ENCODE peak calls at places on chromosomes 7 and 10, in nine cellular contexts. D is nucleus accumbens; E is T-helper 1 cell; P is hippocampal formation; H is EL; G is foreskin fibroblast; B is Karpas-422; T is activated CD8-positive, alpha-beta memory T cell treated with anti-CD3 and anti-CD28 coated beads, Interleukin-2, amount 50 U/mL, for 48 hours; A is A172. L is an unnamed sample.
A peak's percentile ranks its signal among the peaks of the same experiment; 100 is the strongest.

GRCh38 chr7:47792521-47793121 is 155.6 kb downstream of the PKD1L1 start:
- DNase-seq in B (peak; percentile 86), P (peak; percentile 21), D (no peak), T (no peak), A (peak; percentile 50), H (peak; percentile 53), G (no peak), E (no peak), L (no peak)

GRCh38 chr7:44161371-44161770 is 20.2 kb upstream of the MYL7 start:
- DNase-seq in D (no peak), G (no peak), T (peak; percentile 36), B (no peak), A (no peak), H (no peak), E (no peak), P (no peak), L (no peak)

GRCh38 chr10:48608279-48608681 is 3.4 kb upstream of the ARHGAP22 start:
- DNase-seq in T (peak; percentile 55), B (peak; percentile 90), E (no peak), P (no peak), D (no peak), H (peak; percentile 46), G (peak; percentile 39), A (peak; percentile 64), L (no peak)

GRCh38 chr10:119817991-119818888 is 54.4 kb downstream of the MCMBP start:
- DNase-seq in H (peak; percentile 6), B (no peak), G (peak; percentile 30), E (no peak), A (no peak), D (peak; percentile 59), T (no peak), P (no peak), L (no peak)

GRCh38 chr10:77784856-77785255 is 141.7 kb downstream of the DLG5 start:
- DNase-seq in E (no peak), B (no peak), A (no peak), H (peak; percentile 80), G (peak; percentile 88), T (no peak), D (no peak), P (no peak), L (peak; percentile 17)

GRCh38 chr10:122468923-122469781 is 7.8 kb downstream of the HTRA1 start:
- DNase-seq in H (peak; percentile 97), B (no peak), A (peak; percentile 92), E (no peak), G (peak; percentile 96), P (no peak), D (no peak), T (peak; percentile 29), L (peak; percentile 99)

GRCh38 chr10:22620140-22620857 is 94.1 kb downstream of the PIP4K2A start:
- DNase-seq in H (peak; percentile 98), E (no peak), B (no peak), P (peak; percentile 57), A (peak; percentile 98), T (no peak), G (peak; percentile 97), D (peak; percentile 77), L (peak; percentile 93)

GRCh38 chr7:100894860-100895700 is 608 bp downstream of the ACHE start:
- DNase-seq in G (no peak), H (peak; percentile 20), T (peak; percentile 88), D (no peak), P (no peak), E (no peak), B (peak; percentile 82), A (no peak), L (no peak)

GRCh38 chr10:131344747-131345146 is 33.2 kb upstream of the TCERG1L start:
- DNase-seq in E (no peak), D (no peak), B (no peak), G (no peak), A (no peak), H (no peak), T (no peak), P (no peak), L (no peak)

GRCh38 chr10:110530131-110530831 is 32.6 kb downstream of the DUSP5 start:
- DNase-seq in T (no peak), A (peak; percentile 87), H (peak; percentile 82), B (no peak), G (peak; percentile 70), E (no peak), D (no peak), P (no peak), L (peak; percentile 46)

GRCh38 chr10:4249841-4250496 is 465.0 kb upstream of the KLF6 start:
- DNase-seq in D (no peak), G (no peak), E (no peak), B (no peak), T (no peak), A (no peak), P (no peak), H (peak; percentile 18), L (no peak)

GRCh38 chr7:124246262-124246863 is 213.5 kb upstream of the TMEM229A start:
- DNase-seq in D (no peak), E (no peak), P (no peak), H (no peak), T (no peak), A (peak; percentile 28), G (peak; percentile 5), B (no peak), L (no peak)

GRCh38 chr7:69699949-69700715 is 101.9 kb downstream of the AUTS2 start:
- DNase-seq in A (no peak), E (no peak), P (no peak), H (no peak), T (no peak), G (no peak), D (no peak), B (no peak), L (no peak)

GRCh38 chr10:128537888-128538287 is 411.7 kb upstream of the MKI67 start:
- DNase-seq in G (no peak), E (no peak), A (no peak), B (no peak), T (no peak), P (no peak), H (no peak), D (no peak), L (no peak)

GRCh38 chr7:98211221-98211675 is at the start of gene BHLHA15:
- DNase-seq in A (no peak), H (peak; percentile 16), P (no peak), E (no peak), T (peak; percentile 68), D (no peak), G (peak; percentile 2), B (no peak), L (no peak)

GRCh38 chr10:131174211-131174565 is 137.3 kb downstream of the TCERG1L start:
- DNase-seq in B (no peak), G (no peak), P (no peak), T (no peak), A (no peak), E (no peak), D (no peak), H (no peak), L (no peak)

GRCh38 chr10:119542990-119543813 is 683 bp upstream of the RGS10 start:
- DNase-seq in G (no peak), E (peak; percentile 44), T (peak; percentile 81), P (no peak), B (peak; percentile 89), A (peak; percentile 43), D (no peak), H (peak; percentile 56), L (no peak)

GRCh38 chr7:11373546-11374142 is 400.0 kb downstream of the PHF14 start:
- DNase-seq in E (no peak), D (no peak), A (peak; percentile 38), T (no peak), B (peak; percentile 69), P (no peak), G (peak; percentile 1), H (no peak), L (no peak)

GRCh38 chr10:83765711-83766110 is 373.6 kb upstream of the GHITM start:
- DNase-seq in A (peak; percentile 54), P (no peak), T (no peak), D (no peak), H (no peak), E (no peak), G (no peak), B (no peak), L (no peak)

GRCh38 chr10:58064714-58065528 is 202.8 kb downstream of the IPMK start:
- DNase-seq in B (peak; percentile 75), D (peak; percentile 3), H (peak; percentile 55), P (peak; percentile 72), A (peak; percentile 54), T (peak; percentile 58), G (peak; percentile 24), E (no peak), L (peak; percentile 19)

GRCh38 chr10:103890194-103890658 is 27.8 kb downstream of the STN1 start:
- DNase-seq in T (peak; percentile 66), P (no peak), H (no peak), G (no peak), D (no peak), B (no peak), A (peak; percentile 71), E (no peak), L (no peak)

GRCh38 chr10:89025453-89025852 is 34.9 kb downstream of the FAS start:
- DNase-seq in T (no peak), B (no peak), H (no peak), P (no peak), E (no peak), D (no peak), G (no peak), A (no peak), L (no peak)

GRCh38 chr10:59904431-59905065 is 1.8 kb downstream of the CCDC6 start:
- DNase-seq in H (no peak), E (no peak), P (no peak), G (no peak), T (no peak), D (no peak), A (no peak), B (peak; percentile 54), L (no peak)

GRCh38 chr7:35558841-35559240 is 136.1 kb downstream of the HERPUD2 start:
- DNase-seq in G (no peak), D (no peak), H (no peak), P (no peak), B (no peak), E (no peak), T (no peak), A (no peak), L (no peak)

GRCh38 chr10:62386401-62387320 is 12.5 kb downstream of the ZNF365 start:
- DNase-seq in B (no peak), P (no peak), D (no peak), G (peak; percentile 26), H (peak; percentile 46), E (no peak), A (no peak), T (no peak), L (no peak)

GRCh38 chr7:90216080-90216674 is 4.6 kb downstream of the STEAP2 start:
- DNase-seq in T (no peak), A (no peak), E (no peak), P (no peak), H (no peak), B (no peak), G (no peak), D (no peak), L (no peak)

GRCh38 chr10:133159950-133160812 is at the start of gene KNDC1:
- DNase-seq in T (no peak), B (no peak), E (peak; percentile 42), H (peak; percentile 17), A (no peak), D (no peak), G (peak; percentile 24), P (no peak), L (no peak)

GRCh38 chr10:122939819-122940543 is 14.0 kb downstream of the C10orf88 start:
- DNase-seq in H (peak; percentile 75), T (no peak), G (peak; percentile 28), E (no peak), D (no peak), P (no peak), B (no peak), A (peak; percentile 2), L (no peak)

GRCh38 chr7:18191329-18191728 is 163.7 kb upstream of the PRPS1L1 start:
- DNase-seq in A (no peak), B (no peak), E (no peak), P (no peak), T (no peak), G (no peak), D (no peak), H (no peak), L (no peak)

GRCh38 chr7:122137291-122138077 is 6.6 kb downstream of the AASS start:
- DNase-seq in D (no peak), B (no peak), E (no peak), A (peak; percentile 47), T (no peak), P (peak; percentile 37), G (peak; percentile 59), H (peak; percentile 54), L (no peak)

GRCh38 chr10:113053091-113053490 is 103.0 kb downstream of the TCF7L2 start:
- DNase-seq in H (no peak), E (no peak), A (no peak), T (no peak), B (no peak), D (no peak), P (no peak), G (no peak), L (no peak)

L was measured in GM04504.